ENCODE peak calls at places on chromosomes 12 and 14, in five cellular contexts. One of them, this sample, is unnamed.

GRCh38 chr12:106030210-106031175 is 108.3 kb downstream of the NUAK1 start:
- DNase-seq in astrocyte of the spinal cord: peak; percentile 94
- DNase-seq in PC-9: peak; percentile 89
- DNase-seq in heart right ventricle: no peak
- DNase-seq in neural progenitor cell: no peak
- DNase-seq in this sample: peak; percentile 62

GRCh38 chr12:117365072-117365616 is 3.7 kb upstream of the NOS1 start:
- DNase-seq in astrocyte of the spinal cord: no peak
- DNase-seq in PC-9: no peak
- DNase-seq in heart right ventricle: no peak
- DNase-seq in neural progenitor cell: no peak
- DNase-seq in this sample: no peak

GRCh38 chr12:120866143-120866542 is 38.0 kb downstream of the SPPL3 start:
- DNase-seq in astrocyte of the spinal cord: no peak
- DNase-seq in PC-9: no peak
- DNase-seq in heart right ventricle: no peak
- DNase-seq in neural progenitor cell: no peak
- DNase-seq in this sample: no peak

GRCh38 chr12:105253882-105254513 is 18.0 kb upstream of the APPL2 start:
- DNase-seq in astrocyte of the spinal cord: peak; percentile 68
- DNase-seq in PC-9: no peak
- DNase-seq in heart right ventricle: no peak
- DNase-seq in neural progenitor cell: no peak
- DNase-seq in this sample: peak; percentile 78

GRCh38 chr14:70789961-70790360 is 19.4 kb downstream of the MAP3K9 start:
- DNase-seq in astrocyte of the spinal cord: no peak
- DNase-seq in PC-9: no peak
- DNase-seq in heart right ventricle: no peak
- DNase-seq in neural progenitor cell: no peak
- DNase-seq in this sample: no peak

GRCh38 chr12:2624543-2625266 is 170.1 kb upstream of the FKBP4 start:
- DNase-seq in astrocyte of the spinal cord: peak; percentile 10
- DNase-seq in PC-9: peak; percentile 57
- DNase-seq in heart right ventricle: no peak
- DNase-seq in neural progenitor cell: peak; percentile 84
- DNase-seq in this sample: peak; percentile 33

GRCh38 chr12:108390495-108391203 is 51.5 kb upstream of the CMKLR1 start:
- DNase-seq in astrocyte of the spinal cord: no peak
- DNase-seq in PC-9: no peak
- DNase-seq in heart right ventricle: no peak
- DNase-seq in neural progenitor cell: peak; percentile 54
- DNase-seq in this sample: no peak

GRCh38 chr12:129503802-129504201 is 400.0 kb downstream of the TMEM132D start:
- DNase-seq in astrocyte of the spinal cord: no peak
- DNase-seq in PC-9: no peak
- DNase-seq in heart right ventricle: no peak
- DNase-seq in neural progenitor cell: no peak
- DNase-seq in this sample: no peak

GRCh38 chr12:26119391-26119981 is 5.4 kb downstream of the BHLHE41 start:
- DNase-seq in astrocyte of the spinal cord: peak; percentile 81
- DNase-seq in PC-9: peak; percentile 52
- DNase-seq in heart right ventricle: no peak
- DNase-seq in neural progenitor cell: peak; percentile 51
- DNase-seq in this sample: no peak

GRCh38 chr14:53715390-53715730 is 241.3 kb downstream of the BMP4 start:
- DNase-seq in astrocyte of the spinal cord: peak; percentile 76
- DNase-seq in PC-9: peak; percentile 68
- DNase-seq in heart right ventricle: no peak
- DNase-seq in neural progenitor cell: no peak
- DNase-seq in this sample: no peak

GRCh38 chr14:64149921-64150320 is 144.2 kb downstream of the ESR2 start:
- DNase-seq in astrocyte of the spinal cord: no peak
- DNase-seq in PC-9: no peak
- DNase-seq in heart right ventricle: no peak
- DNase-seq in neural progenitor cell: no peak
- DNase-seq in this sample: no peak

GRCh38 chr14:64968167-64968566 is 4.0 kb downstream of the RAB15 start:
- DNase-seq in astrocyte of the spinal cord: no peak
- DNase-seq in PC-9: no peak
- DNase-seq in heart right ventricle: no peak
- DNase-seq in neural progenitor cell: no peak
- DNase-seq in this sample: no peak

GRCh38 chr12:15629108-15629507 is 160.1 kb downstream of the EPS8 start:
- DNase-seq in astrocyte of the spinal cord: peak; percentile 99
- DNase-seq in PC-9: peak; percentile 95
- DNase-seq in heart right ventricle: peak; percentile 82
- DNase-seq in neural progenitor cell: peak; percentile 61
- DNase-seq in this sample: peak; percentile 74

GRCh38 chr12:49565119-49565955 is 2.6 kb downstream of the MCRS1 start:
- DNase-seq in astrocyte of the spinal cord: no peak
- DNase-seq in PC-9: no peak
- DNase-seq in heart right ventricle: peak; percentile 52
- DNase-seq in neural progenitor cell: no peak
- DNase-seq in this sample: no peak

GRCh38 chr12:49567302-49567610 is 686 bp downstream of the MCRS1 start:
- DNase-seq in astrocyte of the spinal cord: no peak
- DNase-seq in PC-9: no peak
- DNase-seq in heart right ventricle: no peak
- DNase-seq in neural progenitor cell: no peak
- DNase-seq in this sample: no peak

GRCh38 chr12:49567611-49568441 is at the start of gene MCRS1:
- DNase-seq in astrocyte of the spinal cord: peak; percentile 92
- DNase-seq in PC-9: peak; percentile 83
- DNase-seq in heart right ventricle: peak; percentile 90
- DNase-seq in neural progenitor cell: peak; percentile 96
- DNase-seq in this sample: peak; percentile 79

GRCh38 chr12:49565956-49566265 is 2.0 kb downstream of the MCRS1 start:
- DNase-seq in astrocyte of the spinal cord: no peak
- DNase-seq in PC-9: no peak
- DNase-seq in heart right ventricle: no peak
- DNase-seq in neural progenitor cell: no peak
- DNase-seq in this sample: no peak

DNA sequence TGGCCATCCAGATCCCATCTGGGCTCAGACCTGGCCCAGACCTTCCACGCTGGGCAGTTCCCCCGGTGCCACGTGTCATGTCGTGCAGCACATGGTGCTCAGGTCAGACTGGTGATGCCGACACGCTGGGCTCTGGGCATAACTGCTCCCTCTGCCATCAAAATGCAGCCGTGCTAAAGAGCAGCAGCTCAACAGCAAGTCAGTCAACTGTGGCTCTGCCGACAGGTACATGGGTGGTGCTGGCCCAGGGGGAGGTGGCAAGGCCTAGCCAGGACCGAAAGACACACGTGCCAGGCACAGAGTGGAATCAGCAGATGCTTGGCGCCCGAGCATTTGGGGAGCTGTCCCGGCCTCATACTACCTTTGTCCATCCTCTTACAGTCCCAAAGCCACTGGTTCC is 1.6 kb downstream of the MCRS1 start:
- DNase-seq in astrocyte of the spinal cord: no peak
- DNase-seq in PC-9: no peak
- DNase-seq in heart right ventricle: no peak
- DNase-seq in neural progenitor cell: no peak
- DNase-seq in this sample: no peak
- H3K4me3 ChIP-seq in astrocyte of the spinal cord: no peak overlapping the region
- H3K4me3 ChIP-seq in PC-9: no peak overlapping the region
- H3K4me3 ChIP-seq in heart right ventricle: no peak overlapping the region
- H3K4me3 ChIP-seq in neural progenitor cell: peak overlapping the region; percentile 70
- H3K4me3 ChIP-seq in this sample: peak overlapping the region; percentile 99

GRCh38 chr14:35806006-35806907 is 2.8 kb downstream of the RALGAPA1 start:
- DNase-seq in astrocyte of the spinal cord: no peak
- DNase-seq in PC-9: no peak
- DNase-seq in heart right ventricle: no peak
- DNase-seq in neural progenitor cell: no peak
- DNase-seq in this sample: no peak
- H3K4me3 ChIP-seq in astrocyte of the spinal cord: no peak overlapping the region
- H3K4me3 ChIP-seq in PC-9: no peak overlapping the region
- H3K4me3 ChIP-seq in heart right ventricle: peak overlapping the region; percentile 75
- H3K4me3 ChIP-seq in neural progenitor cell: peak overlapping the region; percentile 78
- H3K4me3 ChIP-seq in this sample: no peak overlapping the region

DNA sequence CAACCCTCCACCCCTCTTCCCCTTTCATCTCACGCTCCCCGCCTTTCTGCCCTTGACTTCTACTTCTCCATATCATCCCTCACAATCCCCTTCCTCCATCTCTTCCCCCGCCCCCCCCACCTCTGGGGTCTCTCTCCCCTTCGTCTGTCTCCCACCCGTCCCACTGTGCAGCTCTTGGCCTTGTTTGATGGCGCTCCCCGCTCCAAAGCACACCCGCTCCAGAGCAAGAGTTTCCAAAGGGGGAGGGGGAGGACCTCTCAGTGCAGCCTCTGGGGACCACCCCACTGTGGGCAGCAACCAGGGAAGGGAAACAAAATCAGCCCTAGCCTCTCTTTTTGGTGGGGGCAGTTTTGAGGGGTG is 774 bp downstream of the CHGA start:
- DNase-seq in astrocyte of the spinal cord: no peak
- DNase-seq in PC-9: no peak
- DNase-seq in heart right ventricle: no peak
- DNase-seq in neural progenitor cell: no peak
- DNase-seq in this sample: no peak
- H3K4me3 ChIP-seq in astrocyte of the spinal cord: no peak overlapping the region
- H3K4me3 ChIP-seq in PC-9: no peak overlapping the region
- H3K4me3 ChIP-seq in heart right ventricle: no peak overlapping the region
- H3K4me3 ChIP-seq in neural progenitor cell: peak overlapping the region; percentile 78
- H3K4me3 ChIP-seq in this sample: no peak overlapping the region

GRCh38 chr14:96205059-96205993 is 687 bp downstream of the BDKRB2 start:
- DNase-seq in astrocyte of the spinal cord: no peak
- DNase-seq in PC-9: peak; percentile 46
- DNase-seq in heart right ventricle: no peak
- DNase-seq in neural progenitor cell: no peak
- DNase-seq in this sample: no peak
- H3K4me3 ChIP-seq in astrocyte of the spinal cord: peak overlapping the region; percentile 50
- H3K4me3 ChIP-seq in PC-9: peak overlapping the region; percentile 59
- H3K4me3 ChIP-seq in heart right ventricle: peak overlapping the region; percentile 50
- H3K4me3 ChIP-seq in neural progenitor cell: peak overlapping the region; percentile 46
- H3K4me3 ChIP-seq in this sample: peak overlapping the region; percentile 52

GRCh38 chr12:11555743-11556625 is 93.5 kb upstream of the ETV6 start:
- DNase-seq in astrocyte of the spinal cord: no peak
- DNase-seq in PC-9: peak; percentile 46
- DNase-seq in heart right ventricle: no peak
- DNase-seq in neural progenitor cell: no peak
- DNase-seq in this sample: no peak
- H3K4me3 ChIP-seq in astrocyte of the spinal cord: no peak overlapping the region
- H3K4me3 ChIP-seq in PC-9: no peak overlapping the region
- H3K4me3 ChIP-seq in heart right ventricle: peak overlapping the region; percentile 30
- H3K4me3 ChIP-seq in neural progenitor cell: no peak overlapping the region
- H3K4me3 ChIP-seq in this sample: no peak overlapping the region

GRCh38 chr12:53050426-53051057 is 677 bp downstream of the TNS2 start:
- DNase-seq in astrocyte of the spinal cord: peak; percentile 0
- DNase-seq in PC-9: no peak
- DNase-seq in heart right ventricle: no peak
- DNase-seq in neural progenitor cell: no peak
- DNase-seq in this sample: no peak

GRCh38 chr12:53048033-53048779 is 1.7 kb upstream of the TNS2 start:
- DNase-seq in astrocyte of the spinal cord: no peak
- DNase-seq in PC-9: no peak
- DNase-seq in heart right ventricle: peak; percentile 80
- DNase-seq in neural progenitor cell: peak; percentile 49
- DNase-seq in this sample: no peak

GRCh38 chr12:53051058-53051880 is 1.4 kb downstream of the TNS2 start:
- DNase-seq in astrocyte of the spinal cord: no peak
- DNase-seq in PC-9: no peak
- DNase-seq in heart right ventricle: peak; percentile 75
- DNase-seq in neural progenitor cell: no peak
- DNase-seq in this sample: no peak

GRCh38 chr12:53048780-53049401 is 974 bp upstream of the TNS2 start:
- DNase-seq in astrocyte of the spinal cord: peak; percentile 74
- DNase-seq in PC-9: no peak
- DNase-seq in heart right ventricle: peak; percentile 90
- DNase-seq in neural progenitor cell: peak; percentile 71
- DNase-seq in this sample: no peak

DNA sequence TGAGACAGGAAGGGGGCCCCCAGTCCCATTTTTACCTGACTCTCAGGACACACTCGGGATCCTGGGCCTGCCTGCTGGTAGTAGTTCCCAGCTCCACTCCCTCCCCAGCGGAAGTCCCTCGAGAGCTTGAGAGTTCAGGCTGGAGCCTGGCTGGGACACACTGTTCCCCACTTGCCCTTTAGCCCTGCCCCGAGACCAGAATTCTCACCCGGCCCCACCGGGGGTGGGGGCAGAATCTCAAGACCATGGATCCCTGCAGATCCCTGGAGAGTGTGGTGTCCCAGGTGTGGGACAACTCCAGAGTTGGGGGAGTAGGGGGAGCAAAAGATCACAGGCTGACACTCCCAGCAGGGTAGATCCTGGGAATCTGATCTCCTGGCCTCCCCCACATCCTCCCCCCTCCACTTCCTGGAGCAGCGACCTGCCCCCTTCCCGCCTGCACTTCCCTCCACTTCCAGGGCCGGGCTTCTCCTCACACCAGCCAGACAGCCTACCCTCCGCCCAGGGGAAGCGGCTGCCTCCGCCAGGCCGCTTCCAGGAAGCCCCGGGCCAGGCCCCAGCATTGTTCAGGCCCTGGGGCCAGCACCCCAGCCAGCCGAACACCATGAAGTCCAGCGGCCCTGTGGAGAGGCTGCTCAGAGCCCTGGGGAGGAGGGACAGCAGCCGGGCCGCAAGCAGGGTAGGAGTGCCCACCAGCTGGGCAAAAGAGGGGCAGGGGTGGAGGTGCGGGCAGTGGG is at the start of gene TNS2:
- DNase-seq in astrocyte of the spinal cord: no peak
- DNase-seq in PC-9: no peak
- DNase-seq in heart right ventricle: peak; percentile 91
- DNase-seq in neural progenitor cell: peak; percentile 62
- DNase-seq in this sample: no peak
- H3K4me3 ChIP-seq in astrocyte of the spinal cord: peak within 1 kb of the TSS; percentile 51
- H3K4me3 ChIP-seq in PC-9: no peak within 1 kb of the TSS
- H3K4me3 ChIP-seq in heart right ventricle: peak within 1 kb of the TSS; percentile 75
- H3K4me3 ChIP-seq in neural progenitor cell: peak within 1 kb of the TSS; percentile 7
- H3K4me3 ChIP-seq in this sample: peak within 1 kb of the TSS; percentile 57

GRCh38 chr12:21526053-21526452 is at the start of gene SPX:
- DNase-seq in astrocyte of the spinal cord: no peak
- DNase-seq in PC-9: peak; percentile 61
- DNase-seq in heart right ventricle: no peak
- DNase-seq in neural progenitor cell: no peak
- DNase-seq in this sample: no peak
- H3K4me3 ChIP-seq in astrocyte of the spinal cord: peak within 1 kb of the TSS; percentile 61
- H3K4me3 ChIP-seq in PC-9: peak within 1 kb of the TSS; percentile 50
- H3K4me3 ChIP-seq in heart right ventricle: peak within 1 kb of the TSS; percentile 71
- H3K4me3 ChIP-seq in neural progenitor cell: peak within 1 kb of the TSS; percentile 67
- H3K4me3 ChIP-seq in this sample: no peak within 1 kb of the TSS

DNA sequence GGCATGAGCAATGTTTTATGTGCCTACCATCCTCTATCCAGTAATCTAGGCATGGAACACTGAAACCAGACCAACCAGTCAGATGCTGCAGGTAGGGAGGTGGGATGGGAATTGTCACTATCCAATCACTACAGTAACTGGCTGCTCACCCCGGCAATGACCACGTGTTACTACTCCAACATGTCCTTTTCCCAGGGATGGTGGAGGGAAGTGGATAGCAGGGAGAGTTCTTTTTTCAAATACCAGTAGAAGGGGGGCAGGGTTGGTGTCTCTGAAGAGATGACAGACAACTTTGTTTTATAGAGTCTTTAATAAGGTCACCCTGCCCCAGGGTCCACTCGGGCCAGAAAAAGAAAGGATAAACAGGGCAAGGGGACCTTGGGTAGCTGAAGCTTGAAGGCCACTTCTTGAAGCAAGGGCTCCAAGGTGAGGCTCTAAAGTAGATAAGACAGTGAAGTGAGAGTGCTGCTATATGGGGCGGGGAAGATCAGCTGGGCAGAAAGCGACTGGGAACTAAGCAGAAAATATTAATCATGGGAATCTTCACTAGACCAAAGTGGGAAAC is 14.7 kb upstream of the CDH24 start:
- DNase-seq in astrocyte of the spinal cord: no peak
- DNase-seq in PC-9: peak; percentile 71
- DNase-seq in heart right ventricle: no peak
- DNase-seq in neural progenitor cell: peak; percentile 49
- DNase-seq in this sample: no peak
- H3K4me3 ChIP-seq in astrocyte of the spinal cord: no peak overlapping the region
- H3K4me3 ChIP-seq in PC-9: peak overlapping the region; percentile 83
- H3K4me3 ChIP-seq in heart right ventricle: peak overlapping the region; percentile 66
- H3K4me3 ChIP-seq in neural progenitor cell: peak overlapping the region; percentile 92
- H3K4me3 ChIP-seq in this sample: peak overlapping the region; percentile 79

This sample was measured in HFF-Myc.